ENCODE peak calls at places on chromosomes 5 and 9, in four cellular contexts. U, V, I and J are unnamed samples.

GRCh38 chr5:14235872-14236271 is 92.7 kb downstream of the TRIO start:
- DNase-seq in U (no peak), V (no peak), I (no peak), J (no peak)

GRCh38 chr9:108219664-108220063 is 636.1 kb downstream of the ACTL7B start:
- DNase-seq in U (no peak), V (no peak), I (no peak), J (no peak)

GRCh38 chr9:134525070-134525815 is 116.4 kb upstream of the COL5A1 start:
- DNase-seq in U (no peak), V (no peak), I (no peak), J (no peak)

GRCh38 chr9:17793713-17794622 is 215.1 kb downstream of the SH3GL2 start:
- DNase-seq in U (no peak), V (peak), I (peak), J (no peak)

GRCh38 chr9:135077497-135078200 is 9.8 kb upstream of the OLFM1 start:
- DNase-seq in U (peak), V (no peak), I (peak), J (no peak)

GRCh38 chr9:37364751-37365360 is 57.6 kb upstream of the GRHPR start:
- DNase-seq in U (no peak), V (no peak), I (no peak), J (no peak)

GRCh38 chr9:136056546-136057235 is 38.4 kb downstream of the NACC2 start:
- DNase-seq in U (no peak), V (no peak), I (no peak), J (no peak)

GRCh38 chr5:100273846-100274580 is 261.2 kb upstream of the FAM174A start:
- DNase-seq in U (no peak), V (peak), I (no peak), J (peak)

GRCh38 chr9:115234094-115234493 is 116.1 kb upstream of the TNC start:
- DNase-seq in U (no peak), V (no peak), I (peak), J (peak)

GRCh38 chr5:105806601-105807000 is 1864.1 kb downstream of the EFNA5 start:
- DNase-seq in U (no peak), V (no peak), I (no peak), J (no peak)

GRCh38 chr5:44987026-44987425 is 178.3 kb downstream of the MRPS30 start:
- DNase-seq in U (no peak), V (no peak), I (no peak), J (peak)

GRCh38 chr9:76136986-76137385 is 246.5 kb downstream of the PCSK5 start:
- DNase-seq in U (no peak), V (peak), I (peak), J (peak)

GRCh38 chr5:177008716-177009115 is 2.1 kb upstream of the UIMC1 start:
- DNase-seq in U (no peak), V (no peak), I (no peak), J (no peak)

GRCh38 chr9:108207611-108208051 is 648.2 kb downstream of the ACTL7B start:
- DNase-seq in U (no peak), V (no peak), I (peak), J (peak)

GRCh38 chr9:112166176-112167140 is 8.6 kb downstream of the SUSD1 start:
- DNase-seq in U (no peak), V (no peak), I (peak), J (peak)
- TF ChIP-seq CTCF in U (no peak), V (no peak), I (peak), J (peak)

GRCh38 chr5:135386886-135387628 is 12.0 kb downstream of the MACROH2A1 start:
- DNase-seq in U (no peak), V (peak), I (peak), J (peak)

GRCh38 chr5:135388860-135389435 is 10.1 kb downstream of the MACROH2A1 start:
- DNase-seq in U (no peak), V (no peak), I (no peak), J (no peak)

GRCh38 chr5:135385576-135385975 is 13.5 kb downstream of the MACROH2A1 start:
- DNase-seq in U (no peak), V (peak), I (peak), J (no peak)

GRCh38 chr5:135386096-135386495 is 12.9 kb downstream of the MACROH2A1 start:
- DNase-seq in U (no peak), V (peak), I (no peak), J (peak)

DNA sequence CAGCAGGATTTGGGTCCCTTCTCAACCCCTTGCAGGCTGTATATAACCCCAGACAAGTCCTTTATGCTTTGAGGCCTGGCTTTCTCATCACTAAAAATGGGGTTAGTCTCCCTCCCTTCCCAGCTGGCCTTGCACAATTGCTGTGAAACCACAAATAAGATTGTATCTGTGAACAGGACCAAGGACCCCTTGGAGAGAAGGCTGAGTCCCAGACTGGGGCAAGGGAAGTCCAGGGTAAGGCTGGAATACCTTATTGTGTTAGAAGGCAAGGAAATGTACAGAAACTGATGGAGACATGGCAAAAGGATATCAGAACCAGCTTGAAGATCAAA is 11.4 kb downstream of the MACROH2A1 start:
- DNase-seq in U (no peak), V (no peak), I (no peak), J (no peak)
- H3K4me3 ChIP-seq in U (no peak), V (no peak), I (no peak), J (no peak)

DNA sequence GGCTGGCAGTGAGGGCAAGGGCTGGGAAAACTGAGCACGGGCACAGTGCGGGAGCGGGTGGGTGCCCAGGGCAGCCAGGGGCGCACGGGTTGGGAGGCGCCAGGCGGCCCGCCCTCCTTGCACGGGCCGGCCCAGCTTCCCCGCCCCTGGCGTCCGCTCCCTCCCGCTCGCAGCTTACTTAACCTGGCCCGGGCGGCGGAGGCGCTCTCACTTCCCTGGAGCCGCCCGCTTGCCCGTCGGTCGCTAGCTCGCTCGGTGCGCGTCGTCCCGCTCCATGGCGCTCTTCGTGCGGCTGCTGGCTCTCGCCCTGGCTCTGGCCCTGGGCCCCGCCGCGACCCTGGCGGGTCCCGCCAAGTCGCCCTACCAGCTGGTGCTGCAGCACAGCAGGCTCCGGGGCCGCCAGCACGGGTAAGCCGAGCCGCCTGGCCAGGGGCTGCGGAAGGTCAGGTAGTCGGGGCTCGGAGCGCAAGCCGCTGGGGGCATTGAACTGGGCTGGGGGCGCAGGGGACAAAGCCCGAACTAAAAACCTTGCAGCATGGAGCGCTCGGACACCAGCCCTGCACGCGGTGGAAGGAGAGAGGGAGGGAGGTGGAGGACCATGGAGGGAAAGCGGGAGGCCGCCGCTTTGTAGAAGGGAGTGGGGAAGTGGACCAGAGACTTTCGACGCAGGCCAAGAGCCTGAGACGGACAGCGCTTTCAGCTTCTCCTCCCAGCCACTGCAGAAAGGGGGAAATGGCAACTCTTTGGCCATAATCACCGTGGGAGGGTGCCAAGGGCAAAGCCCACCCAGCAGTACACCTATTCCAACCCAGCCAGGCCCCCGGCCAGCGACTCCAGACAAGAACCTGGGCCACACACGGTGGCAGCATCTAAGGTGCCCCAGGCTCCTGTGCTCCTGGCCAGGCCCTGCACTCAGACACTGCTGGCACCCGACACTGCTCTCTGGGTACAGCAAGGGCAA is at the start of gene TGFBI:
- DNase-seq in U (peak), V (peak), I (peak), J (peak)
- TF ChIP-seq CTCF in U (no peak), V (no peak), I (peak), J (peak)

GRCh38 chr5:146025681-146026080 is 79.7 kb downstream of the PLAC8L1 start:
- DNase-seq in U (no peak), V (no peak), I (no peak), J (no peak)
- H3K4me3 ChIP-seq in U (no peak), V (no peak), I (no peak), J (no peak)

GRCh38 chr9:78213696-78214095 is 22.2 kb upstream of the CEP78 start:
- DNase-seq in U (no peak), V (no peak), I (peak), J (peak)
- TF ChIP-seq CTCF in U (peak), V (no peak), I (peak), J (peak)

DNA sequence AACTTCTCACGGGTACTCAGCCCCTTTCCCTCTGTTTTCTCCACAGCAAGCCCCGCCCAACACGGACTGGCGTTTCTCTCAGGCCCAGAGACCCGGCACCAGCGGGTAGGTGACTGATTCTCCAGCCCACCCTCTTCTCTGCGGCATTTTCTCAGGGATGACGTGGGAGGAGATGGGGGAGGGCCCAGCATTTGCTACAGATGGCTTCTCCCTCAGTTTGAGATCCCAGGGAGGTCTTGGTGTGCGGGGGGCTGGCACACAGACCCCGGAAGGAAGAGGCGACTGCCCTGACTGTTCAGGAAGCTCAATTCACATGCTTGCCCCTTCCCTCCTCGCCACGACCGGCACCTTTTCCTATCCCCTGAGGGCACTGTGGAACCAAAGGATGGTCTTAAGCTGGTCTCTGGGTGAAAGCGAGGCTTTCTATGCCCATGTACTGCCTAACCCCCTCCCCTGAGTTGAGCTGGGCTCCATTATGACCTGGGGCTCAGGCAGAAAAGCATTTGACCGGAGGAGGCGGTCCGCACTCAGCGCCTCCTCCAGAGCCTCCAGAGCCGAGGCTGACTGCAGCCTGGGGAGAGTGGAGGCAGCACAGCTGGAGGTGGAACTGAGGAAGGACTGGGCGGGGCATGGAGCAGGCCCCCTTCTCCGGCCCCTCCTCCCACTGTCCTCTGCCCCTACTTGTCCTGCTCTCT is 6.0 kb downstream of the PCDHGC5 start:
- DNase-seq in U (no peak), V (no peak), I (no peak), J (peak)
- H3K4me3 ChIP-seq in U (no peak), V (no peak), I (no peak), J (no peak)